ENCODE peak calls at places on chromosomes 16 and 17, in ten cellular contexts. D is GM12865, J is lower leg skin, E is lung, B is mucosa of descending colon, R is kidney, G is heart left ventricle, I is lower lobe of right lung, H is cardiac muscle cell, L is ovary. W is an unnamed sample.

GRCh38 chr17:37824534-37825485 is 80.0 kb upstream of the HNF1B start:
- DNase-seq in L (no peak), G (no peak), E (no peak), D (no peak), I (no peak), B (no peak), R (peak), H (peak), J (no peak), W (no peak)

GRCh38 chr16:6732166-6732565 is 600.5 kb upstream of the RBFOX1 start:
- DNase-seq in J (no peak), H (no peak), I (no peak), E (no peak), B (no peak), G (no peak), R (no peak), L (no peak), D (no peak), W (no peak)

GRCh38 chr17:19978206-19978802 is 676 bp upstream of the AKAP10 start:
- DNase-seq in E (no peak), L (no peak), G (no peak), H (no peak), R (no peak), B (no peak), J (no peak), I (peak), D (no peak), W (no peak)

GRCh38 chr16:14529010-14529669 is 100.9 kb downstream of the PARN start:
- DNase-seq in G (no peak), I (no peak), H (peak), E (peak), L (peak), D (peak), B (no peak), R (peak), J (peak), W (peak)

GRCh38 chr16:57089406-57089805 is 3.0 kb upstream of the CPNE2 start:
- DNase-seq in I (no peak), H (no peak), E (no peak), B (no peak), L (no peak), G (no peak), D (no peak), R (no peak), J (no peak), W (peak)

GRCh38 chr17:72682597-72682996 is 409.9 kb downstream of the SLC39A11 start:
- DNase-seq in D (no peak), G (no peak), H (no peak), I (no peak), J (no peak), B (no peak), L (no peak), E (no peak), R (no peak), W (no peak)

GRCh38 chr17:22717211-22717610 is 1024.9 kb downstream of the KCNJ18 start:
- DNase-seq in G (no peak), D (no peak), H (no peak), B (no peak), I (no peak), E (no peak), J (no peak), R (no peak), L (no peak), W (no peak)

GRCh38 chr17:73545109-73545508 is 99.1 kb downstream of the SDK2 start:
- DNase-seq in D (no peak), H (no peak), R (no peak), E (no peak), G (peak), J (no peak), B (no peak), I (no peak), L (no peak), W (no peak)

GRCh38 chr16:75624921-75625334 is 1.8 kb upstream of the ADAT1 start:
- DNase-seq in G (no peak), B (no peak), R (no peak), J (no peak), L (no peak), I (no peak), H (no peak), D (no peak), E (no peak), W (no peak)

GRCh38 chr16:8950580-8951077 is 13.1 kb downstream of the USP7 start:
- DNase-seq in J (no peak), G (no peak), D (no peak), H (peak), L (no peak), I (no peak), E (no peak), R (no peak), B (no peak), W (peak)

GRCh38 chr17:67525239-67526135 is 148.4 kb downstream of the PITPNC1 start:
- DNase-seq in B (no peak), R (no peak), G (no peak), L (no peak), H (no peak), D (no peak), E (no peak), I (no peak), J (no peak), W (no peak)

GRCh38 chr16:23848958-23849357 is 13.2 kb downstream of the PRKCB start:
- DNase-seq in I (no peak), B (no peak), H (no peak), R (no peak), J (no peak), D (peak), L (no peak), E (no peak), G (no peak), W (no peak)

GRCh38 chr17:44004761-44005526 is 522 bp downstream of the NAGS start:
- DNase-seq in B (peak), L (peak), D (no peak), J (no peak), R (peak), E (no peak), H (peak), I (peak), G (peak), W (peak)
- H3K4me3 ChIP-seq in B (peak), L (no peak), D (no peak), J (peak), R (peak), E (peak), H (peak), I (peak), G (peak), W (no peak)

GRCh38 chr17:3647769-3648540 is 11.4 kb downstream of the CTNS start:
- DNase-seq in E (no peak), J (no peak), I (no peak), G (no peak), H (peak), R (no peak), D (peak), B (no peak), L (no peak), W (peak)
- TF ChIP-seq CTCF in E (no peak), J (no peak), I (peak), G (peak), H (peak), R (peak), D (peak), B (peak), L (no peak), W (no peak)

DNA sequence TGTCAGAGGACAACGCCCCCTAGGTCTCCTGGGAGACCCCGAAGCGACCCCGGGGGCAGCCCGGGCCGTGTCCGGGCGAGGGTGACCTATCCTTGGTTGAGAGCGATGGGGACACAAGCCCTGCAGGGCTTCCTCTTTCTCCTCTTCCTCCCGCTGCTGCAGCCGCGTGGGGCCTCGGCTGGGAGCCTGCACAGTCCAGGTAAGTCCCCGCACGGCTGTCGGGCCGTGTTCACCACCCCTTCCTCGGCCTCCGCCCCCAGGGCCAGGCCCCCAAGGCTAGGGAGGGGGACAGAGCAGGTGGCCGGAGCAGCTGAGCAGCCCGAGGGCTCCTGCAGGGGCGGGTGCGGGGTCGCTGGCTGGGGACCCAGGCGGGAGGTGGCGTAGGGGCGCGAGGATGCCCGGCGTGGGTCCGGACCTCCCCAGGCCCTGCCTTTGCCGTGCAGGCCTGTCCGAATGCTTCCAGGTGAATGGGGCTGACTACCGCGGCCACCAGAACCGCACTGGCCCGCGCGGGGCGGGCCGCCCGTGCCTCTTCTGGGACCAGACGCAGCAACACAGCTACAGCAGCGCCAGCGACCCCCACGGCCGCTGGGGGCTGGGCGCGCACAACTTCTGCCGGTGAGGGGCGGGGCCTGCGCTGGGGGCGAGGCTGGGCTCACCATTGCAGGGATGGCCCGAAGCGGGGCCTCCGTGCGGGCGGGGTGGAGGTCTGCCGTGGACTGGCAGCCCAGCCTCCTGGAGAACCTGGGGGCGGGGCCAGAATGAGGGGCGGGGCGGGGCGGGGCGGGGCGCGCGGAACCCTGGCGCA is 545 bp downstream of the KREMEN2 start:
- DNase-seq in D (peak), I (peak), J (no peak), E (no peak), R (peak), G (no peak), L (no peak), B (peak), H (peak), W (peak)
- H3K4me3 ChIP-seq in D (peak), I (peak), J (no peak), E (no peak), R (no peak), G (peak), L (no peak), B (no peak), H (peak), W (no peak)

DNA sequence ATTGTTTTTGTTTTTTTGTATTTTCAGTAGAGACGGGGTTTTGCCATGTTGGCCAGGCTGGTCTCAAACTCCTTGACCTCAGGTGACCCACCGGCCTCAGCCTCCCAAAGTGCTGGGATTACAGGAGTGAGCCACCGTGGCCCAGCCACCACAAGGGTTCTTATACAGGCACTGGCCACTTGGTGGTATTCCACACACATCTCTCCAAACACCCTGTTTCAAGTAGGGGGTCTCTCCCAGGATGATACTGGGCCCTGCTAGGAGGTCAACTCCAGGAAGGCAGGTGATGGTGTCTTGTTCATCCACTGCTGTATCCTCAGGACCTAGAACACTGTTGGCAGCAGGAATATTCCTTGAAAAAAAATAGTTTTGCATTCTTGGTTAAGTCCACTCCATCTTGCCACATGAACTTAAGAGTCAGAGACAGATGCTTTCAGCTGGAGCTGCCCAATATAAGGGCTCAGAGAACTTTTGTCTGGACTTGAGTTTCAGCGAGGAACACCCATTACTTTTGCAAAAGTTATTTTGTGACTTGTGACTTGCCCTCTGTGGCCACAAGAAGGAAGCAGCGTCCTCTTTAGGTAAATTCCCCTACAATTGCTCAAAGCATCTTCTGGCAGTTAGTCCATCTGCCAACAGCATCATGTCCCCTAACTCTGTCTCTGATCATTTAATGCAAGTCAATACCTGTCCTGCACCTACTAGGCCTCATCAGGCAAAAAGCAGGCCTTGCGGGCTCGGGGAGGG is 7.4 kb upstream of the EEF2K start:
- DNase-seq in H (no peak), B (no peak), R (no peak), D (peak), I (no peak), L (no peak), J (no peak), G (peak), E (no peak), W (no peak)
- TF ChIP-seq CTCF in H (no peak), B (no peak), R (no peak), D (peak), I (no peak), L (no peak), J (no peak), G (no peak), E (no peak), W (no peak)

GRCh38 chr16:4847774-4848587 is 700 bp downstream of the UBN1 start:
- DNase-seq in D (no peak), I (peak), L (peak), J (peak), H (peak), R (no peak), E (peak), B (peak), G (peak), W (peak)
- H3K4me3 ChIP-seq in D (peak), I (peak), L (peak), J (peak), H (peak), R (peak), E (peak), B (peak), G (peak), W (peak)

GRCh38 chr17:80930335-80931040 is 61.2 kb upstream of the CHMP6 start:
- DNase-seq in H (no peak), J (no peak), L (no peak), I (no peak), G (no peak), R (peak), D (no peak), E (no peak), B (no peak), W (no peak)

GRCh38 chr17:80926601-80927250 is 64.9 kb upstream of the CHMP6 start:
- DNase-seq in L (no peak), I (no peak), D (no peak), J (no peak), G (no peak), E (no peak), B (no peak), R (peak), H (no peak), W (no peak)

GRCh38 chr17:80929449-80929848 is 62.2 kb upstream of the CHMP6 start:
- DNase-seq in I (no peak), E (no peak), J (no peak), G (no peak), B (no peak), H (no peak), L (no peak), R (peak), D (no peak), W (no peak)

GRCh38 chr17:80925668-80926067 is 66.0 kb upstream of the CHMP6 start:
- DNase-seq in I (no peak), E (no peak), R (peak), B (no peak), J (no peak), L (no peak), D (no peak), H (no peak), G (no peak), W (no peak)

DNA sequence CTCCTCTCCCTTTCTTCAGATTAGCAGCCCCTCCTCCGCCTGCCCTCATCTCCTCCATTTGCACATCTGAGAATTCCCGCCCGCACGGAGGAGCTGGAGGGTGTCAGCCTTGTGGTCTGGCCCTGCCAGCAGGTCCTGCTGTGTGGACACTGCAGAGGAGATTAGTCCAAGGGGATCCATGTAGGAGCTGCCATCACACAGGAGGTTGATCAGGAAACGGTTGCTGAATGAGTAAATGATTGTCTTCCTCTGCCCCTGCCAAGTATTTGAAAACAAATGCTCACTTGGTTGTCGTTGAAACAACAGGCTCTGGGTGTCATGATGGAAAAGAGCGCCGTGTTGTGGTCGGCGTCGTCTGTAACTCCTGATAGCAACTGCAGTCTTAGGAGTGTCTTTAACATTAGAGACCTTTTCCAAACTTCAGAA is 63.8 kb upstream of the CHMP6 start:
- DNase-seq in R (peak), D (no peak), B (no peak), H (peak), L (no peak), E (no peak), G (no peak), J (no peak), I (no peak), W (no peak)
- TF ChIP-seq CTCF in R (no peak), D (no peak), B (no peak), H (peak), L (no peak), E (peak), G (peak), J (no peak), I (peak), W (no peak)

GRCh38 chr17:21042434-21043295 is at the start of gene USP22:
- DNase-seq in R (no peak), E (no peak), H (peak), I (peak), G (no peak), J (no peak), D (no peak), L (no peak), B (no peak), W (peak)
- H3K4me3 ChIP-seq in R (peak), E (peak), H (peak), I (peak), G (peak), J (peak), D (peak), L (peak), B (peak), W (peak)